ENCODE peak calls at places on chromosomes 5 and 9, in five cellular contexts. B is psoas muscle, A is tibial nerve, X is prostate gland, Q is BJ. T is an unnamed sample.
A peak's percentile ranks its signal among the peaks of the same experiment; 100 is the strongest.

GRCh38 chr9:132768932-132769894 is 98.9 kb downstream of the GTF3C4 start:
- DNase-seq in B (no peak), X (peak; percentile 14), A (peak; percentile 73), Q (no peak), T (peak; percentile 77)

GRCh38 chr5:78797945-78798731 is 149.6 kb upstream of the LHFPL2 start:
- DNase-seq in Q (no peak), X (no peak), B (no peak), A (no peak), T (no peak)

GRCh38 chr5:56858777-56859442 is 43.6 kb downstream of the MAP3K1 start:
- DNase-seq in B (no peak), Q (no peak), A (no peak), X (no peak), T (no peak)

GRCh38 chr5:141272906-141273305 is 27.7 kb downstream of the PCDHB15 start:
- DNase-seq in Q (no peak), A (no peak), X (no peak), B (no peak), T (no peak)

GRCh38 chr5:89471556-89471955 is 588.6 kb upstream of the MEF2C start:
- DNase-seq in B (no peak), X (no peak), Q (peak; percentile 44), A (no peak), T (no peak)

GRCh38 chr9:110095238-110095637 is 112.7 kb downstream of the C9orf152 start:
- DNase-seq in Q (no peak), X (no peak), A (no peak), B (no peak), T (no peak)

GRCh38 chr5:157265714-157266285 is at the start of gene CYFIP2:
- DNase-seq in B (peak; percentile 80), A (no peak), Q (no peak), X (peak; percentile 25), T (peak; percentile 68)

GRCh38 chr5:2675548-2675947 is 75.9 kb downstream of the IRX2 start:
- DNase-seq in B (no peak), A (no peak), Q (no peak), X (peak; percentile 31), T (no peak)

GRCh38 chr5:124193371-124193789 is 553.1 kb downstream of the ZNF608 start:
- DNase-seq in X (no peak), A (peak; percentile 12), B (no peak), Q (no peak), T (no peak)

GRCh38 chr5:95704150-95704549 is 21.4 kb upstream of the SPATA9 start:
- DNase-seq in B (no peak), A (no peak), Q (no peak), X (no peak), T (no peak)

GRCh38 chr5:95699337-95699736 is 16.5 kb upstream of the SPATA9 start:
- DNase-seq in Q (no peak), B (no peak), X (no peak), A (no peak), T (no peak)

GRCh38 chr5:95707055-95707454 is 24.1 kb upstream of the RHOBTB3 start:
- DNase-seq in A (no peak), X (no peak), B (no peak), Q (no peak), T (no peak)

GRCh38 chr5:95697781-95698681 is 15.2 kb upstream of the SPATA9 start:
- DNase-seq in B (no peak), Q (no peak), X (no peak), A (no peak), T (no peak)

GRCh38 chr5:95701074-95701473 is 18.3 kb upstream of the SPATA9 start:
- DNase-seq in A (no peak), X (no peak), B (no peak), Q (no peak), T (no peak)
- H3K4me3 ChIP-seq in A (no peak overlapping the region), X (no peak overlapping the region), B (no peak overlapping the region), Q (no peak overlapping the region), T (no peak overlapping the region)

GRCh38 chr5:180802325-180803180 is at the start of gene MGAT1:
- DNase-seq in B (peak; percentile 95), A (peak; percentile 90), Q (no peak), X (peak; percentile 86), T (peak; percentile 96)

GRCh38 chr5:180798193-180798592 is 4.4 kb downstream of the MGAT1 start:
- DNase-seq in Q (no peak), B (no peak), A (no peak), X (no peak), T (no peak)

GRCh38 chr5:180801596-180802324 is 846 bp downstream of the MGAT1 start:
- DNase-seq in B (no peak), A (no peak), Q (no peak), X (peak; percentile 39), T (peak; percentile 52)

GRCh38 chr5:180799194-180799593 is 3.4 kb downstream of the MGAT1 start:
- DNase-seq in Q (no peak), A (no peak), X (no peak), B (no peak), T (peak; percentile 54)

GRCh38 chr5:180799902-180800801 is 2.5 kb downstream of the MGAT1 start:
- DNase-seq in A (no peak), X (no peak), B (no peak), Q (peak; percentile 55), T (no peak)
- TF ChIP-seq CTCF in A (no peak), X (no peak), B (peak; percentile 11), Q (peak; percentile 20), T (no peak)

GRCh38 chr9:137339045-137339444 is 37.0 kb upstream of the NRARP start:
- DNase-seq in A (no peak), X (no peak), B (no peak), Q (no peak), T (no peak)
- H3K4me3 ChIP-seq in A (no peak overlapping the region), X (no peak overlapping the region), B (no peak overlapping the region), Q (no peak overlapping the region), T (no peak overlapping the region)

GRCh38 chr5:90861843-90862586 is 303.4 kb downstream of the ADGRV1 start:
- DNase-seq in Q (no peak), B (no peak), A (no peak), X (no peak), T (no peak)
- TF ChIP-seq CTCF in Q (no peak), B (no peak), A (no peak), X (no peak), T (no peak)

DNA sequence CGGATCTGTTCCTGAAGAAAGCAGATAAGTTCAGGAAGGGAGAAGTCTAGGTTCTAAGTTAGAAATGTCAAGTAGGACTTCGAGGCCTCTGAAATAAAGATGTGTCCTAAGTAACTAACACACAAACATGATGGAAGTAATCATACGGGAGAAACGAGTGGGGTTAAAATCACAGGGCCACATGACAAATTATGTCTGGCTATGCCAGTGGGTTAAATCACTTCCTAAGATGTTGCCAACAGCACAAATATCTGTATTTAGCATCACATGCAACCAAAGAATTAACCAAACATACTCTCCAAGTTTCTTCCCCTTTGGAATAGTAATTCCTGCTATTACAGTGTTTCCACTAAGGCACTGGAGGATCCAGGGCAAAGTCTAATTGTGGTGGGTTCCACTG is 13.7 kb upstream of the ZSWIM6 start:
- DNase-seq in A (no peak), Q (no peak), X (no peak), B (no peak), T (no peak)
- H3K4me3 ChIP-seq in A (no peak overlapping the region), Q (no peak overlapping the region), X (no peak overlapping the region), B (no peak overlapping the region), T (no peak overlapping the region)

DNA sequence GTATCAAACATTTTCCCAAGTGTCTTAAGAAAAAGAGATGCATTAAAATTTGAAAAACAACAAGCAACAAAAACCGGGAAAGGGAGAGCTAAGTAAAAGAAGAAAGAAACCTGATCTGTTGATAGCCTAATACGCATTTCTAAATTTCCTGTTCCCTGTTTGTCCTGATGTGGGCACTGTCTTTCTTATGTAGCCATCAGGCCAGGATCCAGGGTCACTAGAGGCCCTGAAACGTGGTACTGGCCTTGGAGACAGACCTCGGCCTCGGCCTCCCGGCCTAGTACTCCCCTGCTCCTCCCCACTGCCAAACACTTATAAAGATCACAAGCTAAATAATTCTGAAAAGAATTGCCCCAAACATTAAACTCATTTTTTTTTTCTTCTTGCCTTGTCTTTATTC is 547.2 kb downstream of the IRX1 start:
- DNase-seq in X (no peak), Q (no peak), A (no peak), B (no peak), T (no peak)
- TF ChIP-seq CTCF in X (no peak), Q (no peak), A (no peak), B (no peak), T (no peak)

GRCh38 chr9:121298016-121298538 is 30.1 kb downstream of the GSN start:
- DNase-seq in A (no peak), Q (no peak), B (peak; percentile 44), X (no peak), T (no peak)

GRCh38 chr9:121297414-121297813 is 29.5 kb downstream of the GSN start:
- DNase-seq in X (no peak), Q (no peak), A (no peak), B (no peak), T (no peak)

GRCh38 chr9:121299125-121299466 is 31.1 kb downstream of the GSN start:
- DNase-seq in B (peak; percentile 70), A (no peak), X (no peak), Q (no peak), T (peak; percentile 83)

GRCh38 chr9:121299467-121300282 is 31.7 kb downstream of the GSN start:
- DNase-seq in A (peak; percentile 67), B (peak; percentile 92), X (no peak), Q (no peak), T (peak; percentile 93)

DNA sequence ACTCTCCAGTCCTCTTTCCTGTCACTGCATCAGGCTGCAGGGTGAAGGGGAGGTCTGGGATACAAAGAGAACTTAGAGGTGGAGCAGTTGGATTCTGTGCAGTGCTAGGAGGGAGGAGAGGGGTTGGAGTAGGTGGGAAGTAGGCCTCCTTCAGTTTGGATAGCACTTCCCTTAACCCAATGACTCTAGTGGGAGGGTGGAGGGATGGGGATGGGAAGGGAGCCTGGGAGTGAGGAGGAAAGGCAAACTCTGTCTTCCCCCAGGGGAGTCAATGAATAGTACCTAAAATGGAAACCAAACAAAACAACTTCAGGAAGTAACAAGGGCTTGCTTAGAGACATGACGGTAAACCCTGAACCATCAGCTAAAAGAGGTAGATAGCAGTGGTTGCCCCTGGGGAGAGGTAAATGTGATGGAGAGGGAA is 30.7 kb downstream of the GSN start:
- DNase-seq in A (peak; percentile 70), B (peak; percentile 70), Q (no peak), X (no peak), T (peak; percentile 90)
- H3K4me3 ChIP-seq in A (peak overlapping the region; percentile 74), B (peak overlapping the region; percentile 75), Q (no peak overlapping the region), X (no peak overlapping the region), T (peak overlapping the region; percentile 63)

GRCh38 chr5:140227046-140227445 is 52.1 kb downstream of the CYSTM1 start:
- DNase-seq in Q (no peak), A (no peak), B (no peak), X (no peak), T (no peak)
- TF ChIP-seq CTCF in Q (no peak), A (no peak), B (no peak), X (no peak), T (no peak)

GRCh38 chr5:101785090-101785489 is 511.0 kb downstream of the SLCO4C1 start:
- DNase-seq in X (no peak), Q (no peak), B (no peak), A (no peak), T (no peak)

GRCh38 chr5:101783241-101784095 is 512.6 kb downstream of the SLCO4C1 start:
- DNase-seq in Q (no peak), X (no peak), B (no peak), A (no peak), T (no peak)

GRCh38 chr5:101782352-101783087 is 513.6 kb downstream of the SLCO4C1 start:
- DNase-seq in Q (no peak), A (no peak), X (peak; percentile 46), B (no peak), T (no peak)
- H3K4me3 ChIP-seq in Q (no peak overlapping the region), A (no peak overlapping the region), X (no peak overlapping the region), B (no peak overlapping the region), T (no peak overlapping the region)

GRCh38 chr5:154857091-154857533 is 1.3 kb upstream of the CNOT8 start:
- DNase-seq in B (no peak), A (peak; percentile 80), Q (no peak), X (peak; percentile 19), T (no peak)
- TF ChIP-seq CTCF in B (no peak), A (no peak), Q (no peak), X (no peak), T (no peak)

T was measured in sigmoid colon.